ENCODE peak calls at places on chromosomes 11 and 22, in four cellular contexts. N, C, R and Y are unnamed samples.

GRCh38 chr22:36107436-36107835 is 53.1 kb downstream of the APOL3 start:
- DNase-seq in N (no peak), C (no peak), R (no peak), Y (no peak)

GRCh38 chr11:102836290-102836875 is 7.0 kb downstream of the MMP3 start:
- DNase-seq in N (no peak), C (peak; percentile 42), R (peak; percentile 58), Y (no peak)

GRCh38 chr11:70523384-70524095 is 125.2 kb downstream of the CTTN start:
- DNase-seq in N (no peak), C (no peak), R (peak; percentile 44), Y (no peak)

GRCh38 chr22:31287818-31288495 is 4.3 kb downstream of the PIK3IP1 start:
- DNase-seq in N (no peak), C (no peak), R (no peak), Y (no peak)

GRCh38 chr11:61828629-61829407 is 718 bp downstream of the FADS2 start:
- DNase-seq in N (no peak), C (peak; percentile 27), R (peak; percentile 85), Y (peak; percentile 30)

GRCh38 chr11:106470230-106470629 is 392.8 kb downstream of the AASDHPPT start:
- DNase-seq in N (no peak), C (no peak), R (no peak), Y (no peak)

GRCh38 chr11:99376463-99376862 is 355.7 kb downstream of the CNTN5 start:
- DNase-seq in N (no peak), C (no peak), R (peak; percentile 5), Y (no peak)

GRCh38 chr11:86672007-86672621 is at the start of gene ME3:
- DNase-seq in N (peak; percentile 47), C (peak; percentile 59), R (peak; percentile 92), Y (peak; percentile 71)

GRCh38 chr11:45208135-45208534 is 61.7 kb downstream of the PRDM11 start:
- DNase-seq in N (no peak), C (no peak), R (no peak), Y (no peak)

GRCh38 chr22:44280665-44281188 is 32.0 kb downstream of the SHISAL1 start:
- DNase-seq in N (no peak), C (no peak), R (peak; percentile 66), Y (no peak)

GRCh38 chr11:57321996-57322880 is 2.5 kb downstream of the TNKS1BP1 start:
- DNase-seq in N (no peak), C (peak; percentile 99), R (peak; percentile 100), Y (peak; percentile 92)

GRCh38 chr11:78740175-78741161 is 165.8 kb upstream of the NARS2 start:
- DNase-seq in N (no peak), C (no peak), R (no peak), Y (peak; percentile 37)

GRCh38 chr11:115325523-115325922 is 178.7 kb downstream of the CADM1 start:
- DNase-seq in N (no peak), C (no peak), R (peak; percentile 14), Y (no peak)

GRCh38 chr11:7348432-7349298 is 97.0 kb downstream of the SYT9 start:
- DNase-seq in N (no peak), C (no peak), R (no peak), Y (no peak)

GRCh38 chr11:61007971-61008896 is 36.8 kb downstream of the CD6 start:
- DNase-seq in N (no peak), C (no peak), R (peak; percentile 88), Y (peak; percentile 56)

GRCh38 chr22:42716221-42716620 is 4.4 kb downstream of the A4GALT start:
- DNase-seq in N (no peak), C (no peak), R (peak; percentile 19), Y (no peak)

GRCh38 chr22:22927888-22928665 is 40.5 kb downstream of the IGLL5 start:
- DNase-seq in N (no peak), C (peak; percentile 3), R (no peak), Y (no peak)

GRCh38 chr22:22928666-22929380 is 41.2 kb downstream of the IGLL5 start:
- DNase-seq in N (no peak), C (peak; percentile 27), R (peak; percentile 93), Y (peak; percentile 28)

GRCh38 chr22:22930571-22931556 is 43.2 kb downstream of the IGLL5 start:
- DNase-seq in N (no peak), C (no peak), R (no peak), Y (no peak)

GRCh38 chr22:22930222-22930497 is 42.5 kb downstream of the IGLL5 start:
- DNase-seq in N (no peak), C (no peak), R (no peak), Y (no peak)

GRCh38 chr22:22929381-22930221 is 42.0 kb downstream of the IGLL5 start:
- DNase-seq in N (no peak), C (no peak), R (no peak), Y (no peak)
- TF ChIP-seq CTCF in N (no peak), C (no peak), R (no peak), Y (no peak)

GRCh38 chr22:45284705-45285305 is at the start of gene UPK3A:
- DNase-seq in N (peak; percentile 69), C (no peak), R (no peak), Y (peak; percentile 87)
- H3K27ac ChIP-seq in N (no peak within 1 kb of the TSS), C (no peak within 1 kb of the TSS), R (no peak within 1 kb of the TSS), Y (no peak within 1 kb of the TSS)

GRCh38 chr11:2537896-2538855 is 93.4 kb downstream of the KCNQ1 start:
- DNase-seq in N (no peak), C (no peak), R (peak; percentile 78), Y (no peak)
- H3K27me3 ChIP-seq in N (no peaks in the 10 kb centered on the region), C (no peaks in the 10 kb centered on the region), R (peaks cover 3% of the 10 kb centered on the region), Y (no peaks in the 10 kb centered on the region)

GRCh38 chr11:129192150-129192549 is at the start of gene ARHGAP32:
- DNase-seq in N (no peak), C (no peak), R (no peak), Y (peak; percentile 33)

GRCh38 chr11:129190087-129190486 is 2.0 kb downstream of the ARHGAP32 start:
- DNase-seq in N (no peak), C (peak; percentile 34), R (no peak), Y (peak; percentile 48)

GRCh38 chr11:129191649-129192048 is 476 bp downstream of the ARHGAP32 start:
- DNase-seq in N (no peak), C (no peak), R (no peak), Y (peak; percentile 27)

DNA sequence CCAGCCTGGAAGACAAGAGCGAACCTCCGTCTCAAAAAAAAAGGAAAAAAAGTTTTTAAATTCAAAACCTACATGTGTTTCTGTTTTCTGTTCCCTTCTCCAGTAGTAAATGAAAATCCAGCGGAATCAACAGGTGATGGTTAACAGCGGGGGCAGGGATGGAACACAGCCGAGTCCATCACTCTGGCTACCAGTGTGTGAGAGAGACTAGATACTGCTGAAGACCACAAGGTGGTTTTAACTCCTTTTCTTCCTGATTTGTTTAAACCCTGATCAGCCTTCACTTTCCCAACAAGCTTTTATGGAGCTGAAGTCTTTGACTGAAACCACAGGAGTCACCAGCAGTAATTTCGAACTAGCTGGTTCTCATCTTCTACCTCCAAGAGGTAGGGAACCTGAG is 3.6 kb upstream of the ARHGAP32 start:
- DNase-seq in N (no peak), C (no peak), R (no peak), Y (no peak)
- TF ChIP-seq CTCF in N (no peak), C (no peak), R (no peak), Y (no peak)

DNA sequence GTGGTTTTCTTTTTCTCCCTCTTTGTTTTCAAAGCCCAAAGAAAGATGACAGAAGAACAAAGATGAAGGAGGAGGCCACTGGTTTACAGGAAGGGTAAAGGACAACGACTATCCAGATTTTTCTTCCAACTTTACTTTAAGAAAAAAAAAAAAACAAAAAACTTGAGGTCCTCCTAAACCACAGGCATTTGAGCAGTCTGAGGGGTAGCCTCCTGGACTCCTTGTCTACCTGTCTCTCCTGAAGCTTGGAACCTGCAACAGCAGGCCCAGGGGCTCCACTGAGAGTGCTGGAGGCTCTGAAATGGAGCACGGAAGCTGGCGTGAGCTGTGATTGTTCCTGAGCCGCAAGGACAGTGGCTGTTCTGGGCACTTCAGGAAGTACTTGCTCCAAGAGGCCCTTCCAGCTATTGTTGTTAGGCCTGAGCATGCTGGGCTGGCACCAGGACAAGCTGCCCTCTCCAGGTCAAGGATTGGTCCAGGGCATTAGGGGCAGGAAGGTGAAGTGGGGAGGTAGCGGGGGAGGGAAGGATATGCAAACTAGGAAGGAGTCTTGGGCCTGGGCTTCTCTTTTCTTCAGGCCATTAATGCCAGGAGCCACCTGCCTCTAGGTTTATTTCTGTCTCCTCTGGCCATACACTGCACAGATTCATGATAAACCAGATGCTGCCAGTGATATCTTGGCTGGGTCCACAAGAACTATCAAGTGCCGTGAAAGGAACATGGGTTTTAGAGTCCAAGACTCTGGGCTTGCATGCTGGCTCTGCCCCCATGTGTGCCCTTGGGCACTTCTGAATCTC is 147.3 kb downstream of the CCDC34 start:
- DNase-seq in N (no peak), C (no peak), R (no peak), Y (peak; percentile 13)
- H3K27ac ChIP-seq in N (no peak overlapping the region), C (no peak overlapping the region), R (peak overlapping the region; percentile 41), Y (no peak overlapping the region)

GRCh38 chr22:23103199-23103954 is 33.1 kb downstream of the GNAZ start:
- DNase-seq in N (no peak), C (no peak), R (no peak), Y (no peak)
- H3K27me3 ChIP-seq in N (no peaks in the 10 kb centered on the region), C (no peaks in the 10 kb centered on the region), R (no peaks in the 10 kb centered on the region), Y (no peaks in the 10 kb centered on the region)

DNA sequence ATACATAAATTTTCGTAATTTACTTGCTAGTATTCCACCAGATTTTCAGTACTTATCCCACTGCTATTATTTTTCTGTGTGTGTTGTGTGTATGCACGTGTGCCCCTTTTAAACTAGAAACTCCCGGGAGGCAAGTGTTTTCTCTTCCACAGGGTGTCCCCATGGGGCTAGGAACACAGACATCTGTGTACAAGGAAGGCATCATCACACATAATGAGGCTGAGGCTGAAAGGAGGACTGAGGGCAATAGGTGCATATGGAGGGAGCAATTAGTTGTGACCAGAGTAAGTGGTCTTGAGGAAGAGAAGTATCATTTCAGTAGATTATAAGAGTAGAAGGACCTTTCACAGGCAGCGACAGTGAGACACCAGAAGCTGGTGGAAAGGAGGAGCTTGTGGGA is 2.1 kb upstream of the DPAGT1 start:
- DNase-seq in N (no peak), C (no peak), R (peak; percentile 36), Y (no peak)
- TF ChIP-seq CTCF in N (no peak), C (no peak), R (no peak), Y (no peak)

GRCh38 chr11:43943357-43943930 is 1.0 kb downstream of the C11orf96 start:
- DNase-seq in N (no peak), C (no peak), R (peak; percentile 91), Y (no peak)

GRCh38 chr11:43944761-43945311 is 2.4 kb downstream of the C11orf96 start:
- DNase-seq in N (peak; percentile 73), C (no peak), R (peak; percentile 93), Y (peak; percentile 85)

GRCh38 chr11:43941257-43941879 is 1.1 kb upstream of the C11orf96 start:
- DNase-seq in N (no peak), C (peak; percentile 72), R (no peak), Y (no peak)

GRCh38 chr11:43943931-43944751 is 1.7 kb downstream of the C11orf96 start:
- DNase-seq in N (no peak), C (no peak), R (peak; percentile 88), Y (no peak)

GRCh38 chr11:43942651-43943356 is 367 bp downstream of the C11orf96 start:
- DNase-seq in N (no peak), C (peak; percentile 41), R (peak; percentile 94), Y (no peak)
- H3K27ac ChIP-seq in N (no peak overlapping the region), C (no peak overlapping the region), R (no peak overlapping the region), Y (peak overlapping the region; percentile 63)